ENCODE peak calls at places on chromosomes 6 and 20, in ten cellular contexts. One of them, this sample, is unnamed.

GRCh38 chr6:156757849-156758248 is 19.3 kb upstream of the ARID1B start:
- DNase-seq in suprapubic skin: no peak
- DNase-seq in HepG2: no peak
- DNase-seq in GM12878: no peak
- DNase-seq in transverse colon: no peak
- DNase-seq in tibial nerve: no peak
- DNase-seq in uterus: no peak
- DNase-seq in heart left ventricle: no peak
- DNase-seq in IMR-90: no peak
- DNase-seq in Peyer's patch: no peak
- DNase-seq in this sample: no peak

GRCh38 chr6:160330621-160331020 is 17.6 kb upstream of the SLC22A3 start:
- DNase-seq in Peyer's patch: no peak
- DNase-seq in heart left ventricle: no peak
- DNase-seq in IMR-90: no peak
- DNase-seq in uterus: no peak
- DNase-seq in transverse colon: no peak
- DNase-seq in tibial nerve: no peak
- DNase-seq in suprapubic skin: no peak
- DNase-seq in GM12878: no peak
- DNase-seq in HepG2: no peak
- DNase-seq in this sample: no peak

GRCh38 chr6:101163611-101164010 is 229.9 kb upstream of the GRIK2 start:
- DNase-seq in IMR-90: no peak
- DNase-seq in uterus: no peak
- DNase-seq in heart left ventricle: no peak
- DNase-seq in GM12878: no peak
- DNase-seq in tibial nerve: no peak
- DNase-seq in Peyer's patch: no peak
- DNase-seq in transverse colon: no peak
- DNase-seq in suprapubic skin: no peak
- DNase-seq in HepG2: no peak
- DNase-seq in this sample: no peak

GRCh38 chr6:44234101-44235090 is 11.0 kb downstream of the SLC29A1 start:
- DNase-seq in transverse colon: peak; percentile 71
- DNase-seq in IMR-90: peak; percentile 73
- DNase-seq in uterus: peak; percentile 87
- DNase-seq in GM12878: no peak
- DNase-seq in tibial nerve: peak; percentile 49
- DNase-seq in suprapubic skin: no peak
- DNase-seq in HepG2: peak; percentile 78
- DNase-seq in Peyer's patch: peak; percentile 74
- DNase-seq in heart left ventricle: peak; percentile 89
- DNase-seq in this sample: peak; percentile 75

GRCh38 chr6:15811107-15811506 is 148.3 kb upstream of the DTNBP1 start:
- DNase-seq in IMR-90: no peak
- DNase-seq in heart left ventricle: no peak
- DNase-seq in HepG2: no peak
- DNase-seq in transverse colon: no peak
- DNase-seq in GM12878: no peak
- DNase-seq in suprapubic skin: no peak
- DNase-seq in tibial nerve: no peak
- DNase-seq in uterus: no peak
- DNase-seq in Peyer's patch: no peak
- DNase-seq in this sample: no peak

GRCh38 chr6:118464620-118465019 is 83.5 kb upstream of the PLN start:
- DNase-seq in uterus: no peak
- DNase-seq in heart left ventricle: no peak
- DNase-seq in Peyer's patch: no peak
- DNase-seq in GM12878: no peak
- DNase-seq in transverse colon: no peak
- DNase-seq in IMR-90: no peak
- DNase-seq in suprapubic skin: no peak
- DNase-seq in tibial nerve: no peak
- DNase-seq in HepG2: no peak
- DNase-seq in this sample: no peak

GRCh38 chr6:131733376-131734016 is 22.7 kb upstream of the CTAGE9 start:
- DNase-seq in IMR-90: peak; percentile 67
- DNase-seq in suprapubic skin: no peak
- DNase-seq in transverse colon: no peak
- DNase-seq in GM12878: no peak
- DNase-seq in tibial nerve: no peak
- DNase-seq in heart left ventricle: no peak
- DNase-seq in Peyer's patch: no peak
- DNase-seq in HepG2: no peak
- DNase-seq in uterus: peak; percentile 21
- DNase-seq in this sample: no peak

GRCh38 chr6:124961784-124962611 is at the start of gene RNF217:
- DNase-seq in tibial nerve: peak; percentile 35
- DNase-seq in HepG2: no peak
- DNase-seq in uterus: peak; percentile 73
- DNase-seq in IMR-90: peak; percentile 76
- DNase-seq in transverse colon: peak; percentile 50
- DNase-seq in GM12878: no peak
- DNase-seq in Peyer's patch: peak; percentile 68
- DNase-seq in suprapubic skin: peak; percentile 84
- DNase-seq in heart left ventricle: peak; percentile 74
- DNase-seq in this sample: peak; percentile 29

GRCh38 chr6:123925360-123925759 is 121.7 kb downstream of the NKAIN2 start:
- DNase-seq in heart left ventricle: no peak
- DNase-seq in transverse colon: no peak
- DNase-seq in IMR-90: peak; percentile 16
- DNase-seq in suprapubic skin: no peak
- DNase-seq in tibial nerve: no peak
- DNase-seq in uterus: no peak
- DNase-seq in GM12878: peak; percentile 47
- DNase-seq in Peyer's patch: no peak
- DNase-seq in HepG2: no peak
- DNase-seq in this sample: no peak

GRCh38 chr6:91081452-91082067 is 494.7 kb upstream of the MAP3K7 start:
- DNase-seq in GM12878: no peak
- DNase-seq in HepG2: peak; percentile 25
- DNase-seq in suprapubic skin: no peak
- DNase-seq in heart left ventricle: no peak
- DNase-seq in tibial nerve: no peak
- DNase-seq in uterus: no peak
- DNase-seq in Peyer's patch: no peak
- DNase-seq in IMR-90: peak; percentile 52
- DNase-seq in transverse colon: no peak
- DNase-seq in this sample: no peak

GRCh38 chr20:11378252-11378651 is 539.4 kb upstream of the BTBD3 start:
- DNase-seq in tibial nerve: no peak
- DNase-seq in HepG2: no peak
- DNase-seq in IMR-90: no peak
- DNase-seq in suprapubic skin: no peak
- DNase-seq in transverse colon: no peak
- DNase-seq in Peyer's patch: no peak
- DNase-seq in uterus: no peak
- DNase-seq in heart left ventricle: no peak
- DNase-seq in GM12878: no peak
- DNase-seq in this sample: no peak

GRCh38 chr6:150894191-150894744 is 28.8 kb downstream of the MTHFD1L start:
- DNase-seq in uterus: no peak
- DNase-seq in HepG2: no peak
- DNase-seq in transverse colon: no peak
- DNase-seq in Peyer's patch: no peak
- DNase-seq in GM12878: no peak
- DNase-seq in IMR-90: no peak
- DNase-seq in suprapubic skin: peak; percentile 23
- DNase-seq in tibial nerve: no peak
- DNase-seq in heart left ventricle: no peak
- DNase-seq in this sample: no peak

GRCh38 chr6:109242923-109243322 is 139.3 kb downstream of the CD164 start:
- DNase-seq in transverse colon: no peak
- DNase-seq in GM12878: no peak
- DNase-seq in suprapubic skin: no peak
- DNase-seq in HepG2: no peak
- DNase-seq in IMR-90: no peak
- DNase-seq in uterus: no peak
- DNase-seq in heart left ventricle: no peak
- DNase-seq in tibial nerve: no peak
- DNase-seq in Peyer's patch: no peak
- DNase-seq in this sample: no peak

GRCh38 chr6:33620584-33621395 is at the start of gene ITPR3:
- DNase-seq in transverse colon: peak; percentile 81
- DNase-seq in HepG2: no peak
- DNase-seq in tibial nerve: no peak
- DNase-seq in uterus: peak; percentile 56
- DNase-seq in GM12878: peak; percentile 28
- DNase-seq in Peyer's patch: peak; percentile 90
- DNase-seq in IMR-90: peak; percentile 27
- DNase-seq in suprapubic skin: no peak
- DNase-seq in heart left ventricle: peak; percentile 49
- DNase-seq in this sample: no peak
- TF ChIP-seq POLR2A in transverse colon: no peak
- TF ChIP-seq POLR2A in HepG2: no peak
- TF ChIP-seq POLR2A in tibial nerve: peak; percentile 8
- TF ChIP-seq POLR2A in uterus: no peak
- TF ChIP-seq POLR2A in GM12878: no peak
- TF ChIP-seq POLR2A in Peyer's patch: no peak
- TF ChIP-seq POLR2A in IMR-90: no peak
- TF ChIP-seq POLR2A in suprapubic skin: no peak
- TF ChIP-seq POLR2A in heart left ventricle: peak; percentile 26
- TF ChIP-seq POLR2A in this sample: no peak

GRCh38 chr6:53496797-53497196 is 48.1 kb downstream of the GCLC start:
- DNase-seq in transverse colon: no peak
- DNase-seq in HepG2: no peak
- DNase-seq in IMR-90: peak; percentile 94
- DNase-seq in suprapubic skin: no peak
- DNase-seq in Peyer's patch: no peak
- DNase-seq in GM12878: no peak
- DNase-seq in heart left ventricle: no peak
- DNase-seq in uterus: no peak
- DNase-seq in tibial nerve: no peak
- DNase-seq in this sample: no peak
- H3K27ac ChIP-seq in transverse colon: no peak overlapping the region
- H3K27ac ChIP-seq in HepG2: no peak overlapping the region
- H3K27ac ChIP-seq in IMR-90: peak overlapping the region; percentile 81
- H3K27ac ChIP-seq in suprapubic skin: no peak overlapping the region
- H3K27ac ChIP-seq in Peyer's patch: no peak overlapping the region
- H3K27ac ChIP-seq in GM12878: no peak overlapping the region
- H3K27ac ChIP-seq in heart left ventricle: peak overlapping the region; percentile 21
- H3K27ac ChIP-seq in uterus: no peak overlapping the region
- H3K27ac ChIP-seq in tibial nerve: no peak overlapping the region
- H3K27ac ChIP-seq in this sample: no peak overlapping the region

DNA sequence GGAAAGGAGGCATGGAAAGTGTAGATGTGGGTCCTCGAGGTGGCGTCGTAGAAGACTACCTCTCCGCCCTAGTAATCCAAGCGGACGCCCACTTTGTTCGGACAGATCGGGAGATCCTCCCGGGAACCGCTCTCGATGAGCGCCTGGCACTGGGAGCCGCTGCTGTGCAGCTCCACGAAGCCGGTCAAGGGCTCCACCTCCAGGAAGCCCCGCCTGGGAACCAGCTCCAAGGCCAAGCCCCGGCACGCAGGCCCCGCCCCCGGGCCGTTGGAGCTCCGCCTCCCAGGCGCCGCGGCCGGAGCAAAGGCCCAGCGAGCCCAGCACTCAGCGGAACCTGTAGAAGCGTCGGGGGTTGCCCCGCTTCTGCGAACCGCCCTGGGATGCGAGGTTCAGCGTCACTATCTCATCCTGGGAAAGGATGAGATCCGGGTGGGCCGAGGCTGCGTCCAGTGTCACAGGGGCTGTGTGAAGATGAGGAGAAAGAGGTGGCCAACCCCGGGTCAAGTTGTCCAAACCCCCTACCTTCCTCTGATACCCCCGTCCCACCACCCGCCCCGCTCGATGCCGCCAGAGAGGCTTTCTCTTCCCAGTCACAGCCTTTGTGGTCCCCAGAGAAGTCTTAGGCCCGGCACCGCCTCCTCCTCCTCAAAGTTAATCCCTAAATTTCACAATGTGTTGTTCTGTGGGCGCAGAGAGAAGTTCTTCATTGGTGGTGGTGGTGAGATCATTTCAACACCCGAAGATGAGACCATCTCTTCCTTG is 10.8 kb downstream of the TRIM31 start:
- DNase-seq in tibial nerve: peak; percentile 74
- DNase-seq in suprapubic skin: peak; percentile 93
- DNase-seq in uterus: peak; percentile 90
- DNase-seq in Peyer's patch: peak; percentile 94
- DNase-seq in IMR-90: peak; percentile 77
- DNase-seq in heart left ventricle: peak; percentile 93
- DNase-seq in HepG2: peak; percentile 90
- DNase-seq in transverse colon: peak; percentile 92
- DNase-seq in GM12878: no peak
- DNase-seq in this sample: peak; percentile 85
- H3K4me3 ChIP-seq in tibial nerve: peak overlapping the region; percentile 22
- H3K4me3 ChIP-seq in suprapubic skin: peak overlapping the region; percentile 46
- H3K4me3 ChIP-seq in uterus: peak overlapping the region; percentile 24
- H3K4me3 ChIP-seq in Peyer's patch: peak overlapping the region; percentile 51
- H3K4me3 ChIP-seq in IMR-90: peak overlapping the region; percentile 43
- H3K4me3 ChIP-seq in heart left ventricle: peak overlapping the region; percentile 60
- H3K4me3 ChIP-seq in HepG2: peak overlapping the region; percentile 77
- H3K4me3 ChIP-seq in transverse colon: peak overlapping the region; percentile 12
- H3K4me3 ChIP-seq in GM12878: peak overlapping the region; percentile 3
- H3K4me3 ChIP-seq in this sample: peak overlapping the region; percentile 58

GRCh38 chr6:37171970-37172812 is 2.2 kb downstream of the PIM1 start:
- DNase-seq in HepG2: peak; percentile 100
- DNase-seq in IMR-90: peak; percentile 94
- DNase-seq in transverse colon: peak; percentile 94
- DNase-seq in heart left ventricle: peak; percentile 87
- DNase-seq in uterus: peak; percentile 90
- DNase-seq in tibial nerve: peak; percentile 87
- DNase-seq in suprapubic skin: peak; percentile 93
- DNase-seq in GM12878: peak; percentile 60
- DNase-seq in Peyer's patch: peak; percentile 97
- DNase-seq in this sample: peak; percentile 80
- TF ChIP-seq POLR2A in HepG2: no peak
- TF ChIP-seq POLR2A in IMR-90: peak; percentile 67
- TF ChIP-seq POLR2A in transverse colon: peak; percentile 52
- TF ChIP-seq POLR2A in heart left ventricle: no peak
- TF ChIP-seq POLR2A in uterus: peak; percentile 16
- TF ChIP-seq POLR2A in tibial nerve: no peak
- TF ChIP-seq POLR2A in suprapubic skin: peak; percentile 26
- TF ChIP-seq POLR2A in GM12878: no peak
- TF ChIP-seq POLR2A in Peyer's patch: peak; percentile 10
- TF ChIP-seq POLR2A in this sample: peak; percentile 44

GRCh38 chr6:164753517-164753916 is 555.9 kb downstream of the C6orf118 start:
- DNase-seq in IMR-90: no peak
- DNase-seq in uterus: no peak
- DNase-seq in suprapubic skin: no peak
- DNase-seq in transverse colon: no peak
- DNase-seq in Peyer's patch: no peak
- DNase-seq in tibial nerve: no peak
- DNase-seq in HepG2: no peak
- DNase-seq in GM12878: no peak
- DNase-seq in heart left ventricle: no peak
- DNase-seq in this sample: no peak

GRCh38 chr6:164756142-164756541 is 553.3 kb downstream of the C6orf118 start:
- DNase-seq in IMR-90: no peak
- DNase-seq in transverse colon: no peak
- DNase-seq in HepG2: no peak
- DNase-seq in suprapubic skin: no peak
- DNase-seq in tibial nerve: no peak
- DNase-seq in heart left ventricle: no peak
- DNase-seq in GM12878: no peak
- DNase-seq in Peyer's patch: no peak
- DNase-seq in uterus: no peak
- DNase-seq in this sample: no peak

GRCh38 chr6:164749126-164749758 is 560.2 kb downstream of the C6orf118 start:
- DNase-seq in HepG2: no peak
- DNase-seq in GM12878: no peak
- DNase-seq in transverse colon: no peak
- DNase-seq in suprapubic skin: no peak
- DNase-seq in Peyer's patch: no peak
- DNase-seq in heart left ventricle: no peak
- DNase-seq in uterus: peak; percentile 22
- DNase-seq in tibial nerve: no peak
- DNase-seq in IMR-90: no peak
- DNase-seq in this sample: no peak

GRCh38 chr6:164751395-164751794 is 558.0 kb downstream of the C6orf118 start:
- DNase-seq in transverse colon: no peak
- DNase-seq in uterus: no peak
- DNase-seq in GM12878: no peak
- DNase-seq in IMR-90: no peak
- DNase-seq in heart left ventricle: no peak
- DNase-seq in Peyer's patch: no peak
- DNase-seq in tibial nerve: no peak
- DNase-seq in HepG2: no peak
- DNase-seq in suprapubic skin: no peak
- DNase-seq in this sample: no peak
- H3K27ac ChIP-seq in transverse colon: no peak overlapping the region
- H3K27ac ChIP-seq in uterus: no peak overlapping the region
- H3K27ac ChIP-seq in GM12878: no peak overlapping the region
- H3K27ac ChIP-seq in IMR-90: no peak overlapping the region
- H3K27ac ChIP-seq in heart left ventricle: no peak overlapping the region
- H3K27ac ChIP-seq in Peyer's patch: no peak overlapping the region
- H3K27ac ChIP-seq in tibial nerve: no peak overlapping the region
- H3K27ac ChIP-seq in HepG2: no peak overlapping the region
- H3K27ac ChIP-seq in suprapubic skin: no peak overlapping the region
- H3K27ac ChIP-seq in this sample: no peak overlapping the region

This sample was measured in gastrocnemius medialis.